ENCODE peak calls at places on chromosomes 16 and 17, in four cellular contexts. One of them, this sample, is unnamed.

GRCh38 chr17:79810138-79811027 is 13.5 kb upstream of the CBX8 start:
- DNase-seq in activated naive CD8-positive, alpha-beta T cell treated with anti-CD3 and anti-CD28 coated beads, Interleukin-2, amount 50 U/mL, for 24 hours: peak
- DNase-seq in D341Med: peak
- DNase-seq in activated naive CD4-positive, alpha-beta T cell treated with Interleukin-2 at 50 U/mL for 16 hours: peak
- DNase-seq in this sample: peak

GRCh38 chr17:28372203-28372944 is 880 bp downstream of the SARM1 start:
- DNase-seq in activated naive CD4-positive, alpha-beta T cell treated with Interleukin-2 at 50 U/mL for 16 hours: peak
- DNase-seq in activated naive CD8-positive, alpha-beta T cell treated with anti-CD3 and anti-CD28 coated beads, Interleukin-2, amount 50 U/mL, for 24 hours: peak
- DNase-seq in D341Med: peak
- DNase-seq in this sample: peak

GRCh38 chr17:31387438-31387837 is 4.0 kb upstream of the RAB11FIP4 start:
- DNase-seq in activated naive CD8-positive, alpha-beta T cell treated with anti-CD3 and anti-CD28 coated beads, Interleukin-2, amount 50 U/mL, for 24 hours: no peak
- DNase-seq in activated naive CD4-positive, alpha-beta T cell treated with Interleukin-2 at 50 U/mL for 16 hours: no peak
- DNase-seq in D341Med: no peak
- DNase-seq in this sample: no peak

GRCh38 chr16:67349172-67349571 is 22.6 kb downstream of the LRRC36 start:
- DNase-seq in activated naive CD8-positive, alpha-beta T cell treated with anti-CD3 and anti-CD28 coated beads, Interleukin-2, amount 50 U/mL, for 24 hours: no peak
- DNase-seq in activated naive CD4-positive, alpha-beta T cell treated with Interleukin-2 at 50 U/mL for 16 hours: no peak
- DNase-seq in D341Med: no peak
- DNase-seq in this sample: no peak

GRCh38 chr17:2214047-2214717 is 89.4 kb downstream of the SMG6 start:
- DNase-seq in activated naive CD8-positive, alpha-beta T cell treated with anti-CD3 and anti-CD28 coated beads, Interleukin-2, amount 50 U/mL, for 24 hours: no peak
- DNase-seq in activated naive CD4-positive, alpha-beta T cell treated with Interleukin-2 at 50 U/mL for 16 hours: no peak
- DNase-seq in D341Med: no peak
- DNase-seq in this sample: no peak

GRCh38 chr17:56985371-56986162 is 7.6 kb downstream of the SCPEP1 start:
- DNase-seq in activated naive CD8-positive, alpha-beta T cell treated with anti-CD3 and anti-CD28 coated beads, Interleukin-2, amount 50 U/mL, for 24 hours: no peak
- DNase-seq in D341Med: no peak
- DNase-seq in activated naive CD4-positive, alpha-beta T cell treated with Interleukin-2 at 50 U/mL for 16 hours: no peak
- DNase-seq in this sample: no peak

GRCh38 chr16:68244481-68244902 is 681 bp upstream of the PLA2G15 start:
- DNase-seq in activated naive CD4-positive, alpha-beta T cell treated with Interleukin-2 at 50 U/mL for 16 hours: no peak
- DNase-seq in D341Med: no peak
- DNase-seq in activated naive CD8-positive, alpha-beta T cell treated with anti-CD3 and anti-CD28 coated beads, Interleukin-2, amount 50 U/mL, for 24 hours: peak
- DNase-seq in this sample: no peak

GRCh38 chr17:3695723-3696411 is at the start of gene P2RX5:
- DNase-seq in activated naive CD4-positive, alpha-beta T cell treated with Interleukin-2 at 50 U/mL for 16 hours: peak
- DNase-seq in D341Med: no peak
- DNase-seq in activated naive CD8-positive, alpha-beta T cell treated with anti-CD3 and anti-CD28 coated beads, Interleukin-2, amount 50 U/mL, for 24 hours: peak
- DNase-seq in this sample: peak

GRCh38 chr17:4247361-4247980 is 16.3 kb downstream of the ANKFY1 start:
- DNase-seq in activated naive CD4-positive, alpha-beta T cell treated with Interleukin-2 at 50 U/mL for 16 hours: no peak
- DNase-seq in activated naive CD8-positive, alpha-beta T cell treated with anti-CD3 and anti-CD28 coated beads, Interleukin-2, amount 50 U/mL, for 24 hours: no peak
- DNase-seq in D341Med: peak
- DNase-seq in this sample: no peak

GRCh38 chr16:1318268-1318545 is 8.8 kb downstream of the UBE2I start:
- DNase-seq in D341Med: no peak
- DNase-seq in activated naive CD8-positive, alpha-beta T cell treated with anti-CD3 and anti-CD28 coated beads, Interleukin-2, amount 50 U/mL, for 24 hours: no peak
- DNase-seq in activated naive CD4-positive, alpha-beta T cell treated with Interleukin-2 at 50 U/mL for 16 hours: no peak
- DNase-seq in this sample: no peak

GRCh38 chr17:50348522-50349240 is 2.8 kb downstream of the XYLT2 start:
- DNase-seq in activated naive CD8-positive, alpha-beta T cell treated with anti-CD3 and anti-CD28 coated beads, Interleukin-2, amount 50 U/mL, for 24 hours: no peak
- DNase-seq in D341Med: no peak
- DNase-seq in activated naive CD4-positive, alpha-beta T cell treated with Interleukin-2 at 50 U/mL for 16 hours: no peak
- DNase-seq in this sample: no peak

GRCh38 chr17:29874931-29875596 is 55.0 kb downstream of the SSH2 start:
- DNase-seq in activated naive CD4-positive, alpha-beta T cell treated with Interleukin-2 at 50 U/mL for 16 hours: no peak
- DNase-seq in activated naive CD8-positive, alpha-beta T cell treated with anti-CD3 and anti-CD28 coated beads, Interleukin-2, amount 50 U/mL, for 24 hours: no peak
- DNase-seq in D341Med: no peak
- DNase-seq in this sample: no peak

GRCh38 chr16:559411-560207 is 585 bp upstream of the PRR35 start:
- DNase-seq in activated naive CD4-positive, alpha-beta T cell treated with Interleukin-2 at 50 U/mL for 16 hours: no peak
- DNase-seq in activated naive CD8-positive, alpha-beta T cell treated with anti-CD3 and anti-CD28 coated beads, Interleukin-2, amount 50 U/mL, for 24 hours: no peak
- DNase-seq in D341Med: peak
- DNase-seq in this sample: no peak

GRCh38 chr16:56773531-56773930 is 43.6 kb downstream of the NUP93 start:
- DNase-seq in D341Med: no peak
- DNase-seq in activated naive CD8-positive, alpha-beta T cell treated with anti-CD3 and anti-CD28 coated beads, Interleukin-2, amount 50 U/mL, for 24 hours: no peak
- DNase-seq in activated naive CD4-positive, alpha-beta T cell treated with Interleukin-2 at 50 U/mL for 16 hours: no peak
- DNase-seq in this sample: no peak